ENCODE peak calls at places on chromosome 3, in nine cellular contexts. K is NAMALWA; R is astrocyte of the hippocampus; F is stromal cell of bone marrow; N is NCI-H774; V is NCI-H1092; Y is naive thymus-derived CD8-positive, alpha-beta T cell; I is HTR-8/SVneo; Q is SK-N-SH. A is an unnamed sample.

GRCh38 chr3:4888913-4889846 is 90.1 kb upstream of the BHLHE40 start:
- DNase-seq in R (peak), N (no peak), F (no peak), Y (no peak), Q (peak), V (no peak), K (no peak), I (no peak), A (no peak)

GRCh38 chr3:188860147-188860546 is 311.6 kb upstream of the TPRG1 start:
- DNase-seq in I (no peak), R (peak), Q (no peak), Y (no peak), F (no peak), V (no peak), K (no peak), N (no peak), A (no peak)

GRCh38 chr3:112134335-112135124 is 1.5 kb upstream of the GCSAM start:
- DNase-seq in V (no peak), Y (no peak), Q (peak), N (no peak), I (no peak), R (peak), F (no peak), K (peak), A (no peak)

GRCh38 chr3:40631341-40631995 is 106.7 kb downstream of the ZNF621 start:
- DNase-seq in R (no peak), I (no peak), N (no peak), V (no peak), Y (no peak), F (no peak), K (no peak), Q (no peak), A (peak)

GRCh38 chr3:59773970-59774369 is 724.1 kb upstream of the CFAP20DC start:
- DNase-seq in Y (no peak), R (peak), V (peak), N (no peak), I (no peak), K (no peak), F (no peak), Q (peak), A (no peak)

GRCh38 chr3:54983266-54983910 is 55.5 kb upstream of the LRTM1 start:
- DNase-seq in I (no peak), R (no peak), N (no peak), F (no peak), K (no peak), Q (no peak), Y (no peak), V (no peak), A (no peak)

GRCh38 chr3:172530566-172530965 is 7.3 kb upstream of the TNFSF10 start:
- DNase-seq in R (no peak), N (no peak), F (no peak), Q (no peak), Y (no peak), K (no peak), I (no peak), V (no peak), A (no peak)

GRCh38 chr3:101685870-101686307 is 629 bp downstream of the RPL24 start:
- DNase-seq in Y (no peak), R (no peak), K (no peak), N (no peak), V (no peak), I (no peak), F (no peak), Q (no peak), A (no peak)

GRCh38 chr3:157160652-157161480 is 919 bp upstream of the CCNL1 start:
- DNase-seq in Q (peak), N (no peak), Y (no peak), I (peak), K (peak), V (peak), F (peak), R (peak), A (peak)

GRCh38 chr3:49701388-49702077 is 12.2 kb downstream of the RNF123 start:
- DNase-seq in K (no peak), V (no peak), Q (peak), R (no peak), F (no peak), N (no peak), I (no peak), Y (no peak), A (no peak)

GRCh38 chr3:173221010-173221409 is 80.0 kb upstream of the SPATA16 start:
- DNase-seq in I (no peak), N (no peak), R (peak), Q (no peak), Y (no peak), K (peak), F (no peak), V (no peak), A (no peak)

GRCh38 chr3:100108464-100109079 is 5.7 kb downstream of the FILIP1L start:
- DNase-seq in V (no peak), K (no peak), F (no peak), Y (no peak), Q (no peak), I (no peak), R (no peak), N (no peak), A (peak)

GRCh38 chr3:31973837-31974236 is 7.2 kb downstream of the OSBPL10 start:
- DNase-seq in V (no peak), R (no peak), F (no peak), N (no peak), Q (no peak), I (no peak), K (no peak), Y (no peak), A (no peak)

GRCh38 chr3:158492685-158493084 is 78.3 kb upstream of the MLF1 start:
- DNase-seq in V (no peak), Q (no peak), I (no peak), K (no peak), F (no peak), Y (no peak), R (no peak), N (no peak), A (no peak)

GRCh38 chr3:149638401-149639092 is 19.3 kb downstream of the WWTR1 start:
- DNase-seq in R (peak), F (no peak), N (no peak), K (no peak), I (peak), Y (no peak), Q (no peak), V (no peak), A (peak)

GRCh38 chr3:43378066-43378935 is 92.0 kb downstream of the SNRK start:
- DNase-seq in N (no peak), Q (peak), I (peak), K (peak), Y (peak), V (no peak), R (peak), F (no peak), A (peak)

GRCh38 chr3:46854543-46854942 is 8.7 kb downstream of the MYL3 start:
- DNase-seq in K (no peak), I (no peak), Q (no peak), V (no peak), N (no peak), Y (no peak), R (no peak), F (no peak), A (no peak)

GRCh38 chr3:131285456-131285855 is 96.1 kb upstream of the NUDT16 start:
- DNase-seq in Y (no peak), I (no peak), V (no peak), Q (no peak), F (no peak), K (no peak), N (no peak), R (no peak), A (no peak)

GRCh38 chr3:58055309-58055708 is 47.1 kb downstream of the FLNB start:
- DNase-seq in Q (no peak), K (no peak), F (no peak), N (no peak), I (no peak), Y (no peak), V (no peak), R (no peak), A (no peak)

GRCh38 chr3:19543212-19543841 is 390.7 kb downstream of the EFHB start:
- DNase-seq in Y (no peak), K (peak), R (peak), F (no peak), N (peak), I (no peak), Q (peak), V (no peak), A (no peak)

GRCh38 chr3:48247401-48247807 is 6.5 kb downstream of the ZNF589 start:
- DNase-seq in R (no peak), I (no peak), Q (no peak), V (no peak), F (peak), Y (no peak), K (no peak), N (no peak), A (peak)

GRCh38 chr3:64443553-64444331 is 218.5 kb upstream of the PRICKLE2 start:
- DNase-seq in I (no peak), Y (no peak), V (no peak), K (no peak), Q (peak), R (no peak), F (peak), N (no peak), A (peak)

GRCh38 chr3:146019508-146019907 is 141.5 kb downstream of the PLOD2 start:
- DNase-seq in Q (no peak), N (no peak), I (no peak), Y (no peak), V (no peak), F (no peak), K (no peak), R (no peak), A (peak)

GRCh38 chr3:138344754-138345153 is 3.6 kb upstream of the MRAS start:
- DNase-seq in R (no peak), V (no peak), Q (no peak), I (no peak), Y (no peak), N (no peak), K (no peak), F (no peak), A (no peak)

GRCh38 chr3:60935709-60936108 is 315.5 kb downstream of the FHIT start:
- DNase-seq in Y (no peak), R (peak), K (no peak), Q (no peak), I (no peak), V (no peak), F (peak), N (no peak), A (no peak)

GRCh38 chr3:181432992-181433391 is 278.7 kb upstream of the SOX2 start:
- DNase-seq in K (no peak), R (no peak), Y (no peak), V (no peak), I (no peak), F (no peak), N (no peak), Q (no peak), A (no peak)

GRCh38 chr3:9701006-9701405 is 2.6 kb upstream of the CPNE9 start:
- DNase-seq in V (no peak), N (no peak), I (no peak), F (no peak), R (no peak), Q (no peak), Y (no peak), K (no peak), A (no peak)

GRCh38 chr3:124529826-124530571 is 200.3 kb upstream of the UMPS start:
- DNase-seq in K (no peak), Q (no peak), R (peak), N (no peak), I (peak), Y (no peak), V (no peak), F (no peak), A (no peak)

GRCh38 chr3:38049358-38050126 is 10.5 kb downstream of the DLEC1 start:
- DNase-seq in F (no peak), K (no peak), V (no peak), I (no peak), N (no peak), R (no peak), Q (no peak), Y (no peak), A (no peak)

A was measured in myocyte.